ENCODE peak calls at places on chromosome 16, in five cellular contexts. I is vagina, S is heart left ventricle, O is ovary, Q is upper lobe of left lung. R is an unnamed sample.
A peak's percentile ranks its signal among the peaks of the same experiment; 100 is the strongest.

GRCh38 chr16:27365142-27366089 is 36.6 kb upstream of the IL21R start:
- DNase-seq in O (no peak), S (no peak), Q (no peak), I (no peak), R (no peak)

GRCh38 chr16:79001156-79001997 is 599.2 kb downstream of the MAF start:
- DNase-seq in O (no peak), I (no peak), Q (no peak), S (no peak), R (no peak)

GRCh38 chr16:67026570-67026969 is 2.4 kb upstream of the CBFB start:
- DNase-seq in Q (peak; percentile 8), O (no peak), I (no peak), S (no peak), R (no peak)

GRCh38 chr16:528111-529011 is 849 bp downstream of the CAPN15 start:
- DNase-seq in Q (peak; percentile 63), S (no peak), I (no peak), O (peak; percentile 50), R (peak; percentile 79)

GRCh38 chr16:84295203-84295850 is 649 bp downstream of the WFDC1 start:
- DNase-seq in S (no peak), Q (no peak), I (no peak), O (no peak), R (no peak)

GRCh38 chr16:15521758-15522509 is 87.5 kb downstream of the BMERB1 start:
- DNase-seq in Q (no peak), S (no peak), I (no peak), O (peak; percentile 46), R (peak; percentile 96)

GRCh38 chr16:84905965-84906460 is 86.2 kb downstream of the CRISPLD2 start:
- DNase-seq in O (no peak), S (no peak), Q (no peak), I (no peak), R (no peak)

GRCh38 chr16:10266809-10267208 is 84.6 kb upstream of the GRIN2A start:
- DNase-seq in O (no peak), S (no peak), Q (no peak), I (no peak), R (no peak)

GRCh38 chr16:853306-853705 is 52.8 kb upstream of the GNG13 start:
- DNase-seq in S (peak; percentile 34), Q (no peak), O (no peak), I (no peak), R (no peak)

GRCh38 chr16:84967828-84968227 is 43.5 kb downstream of the ZDHHC7 start:
- DNase-seq in I (no peak), O (no peak), S (no peak), Q (no peak), R (no peak)

GRCh38 chr16:66886914-66887313 is 6.6 kb downstream of the PDP2 start:
- DNase-seq in I (no peak), S (no peak), O (no peak), Q (no peak), R (no peak)

GRCh38 chr16:92431-93339 is 14.7 kb downstream of the MPG start:
- DNase-seq in Q (no peak), S (no peak), I (no peak), O (no peak), R (no peak)

GRCh38 chr16:64094992-64095579 is 1026.8 kb downstream of the CDH11 start:
- DNase-seq in Q (no peak), S (no peak), I (no peak), O (no peak), R (no peak)

GRCh38 chr16:9844361-9844760 is 337.9 kb downstream of the GRIN2A start:
- DNase-seq in S (no peak), Q (no peak), O (no peak), I (no peak), R (no peak)

GRCh38 chr16:77624085-77624484 is 98.2 kb upstream of the NUDT7 start:
- DNase-seq in Q (no peak), S (no peak), O (no peak), I (no peak), R (no peak)
- TF ChIP-seq POLR2A in Q (no peak), S (no peak), O (no peak), I (no peak), R (no peak)

DNA sequence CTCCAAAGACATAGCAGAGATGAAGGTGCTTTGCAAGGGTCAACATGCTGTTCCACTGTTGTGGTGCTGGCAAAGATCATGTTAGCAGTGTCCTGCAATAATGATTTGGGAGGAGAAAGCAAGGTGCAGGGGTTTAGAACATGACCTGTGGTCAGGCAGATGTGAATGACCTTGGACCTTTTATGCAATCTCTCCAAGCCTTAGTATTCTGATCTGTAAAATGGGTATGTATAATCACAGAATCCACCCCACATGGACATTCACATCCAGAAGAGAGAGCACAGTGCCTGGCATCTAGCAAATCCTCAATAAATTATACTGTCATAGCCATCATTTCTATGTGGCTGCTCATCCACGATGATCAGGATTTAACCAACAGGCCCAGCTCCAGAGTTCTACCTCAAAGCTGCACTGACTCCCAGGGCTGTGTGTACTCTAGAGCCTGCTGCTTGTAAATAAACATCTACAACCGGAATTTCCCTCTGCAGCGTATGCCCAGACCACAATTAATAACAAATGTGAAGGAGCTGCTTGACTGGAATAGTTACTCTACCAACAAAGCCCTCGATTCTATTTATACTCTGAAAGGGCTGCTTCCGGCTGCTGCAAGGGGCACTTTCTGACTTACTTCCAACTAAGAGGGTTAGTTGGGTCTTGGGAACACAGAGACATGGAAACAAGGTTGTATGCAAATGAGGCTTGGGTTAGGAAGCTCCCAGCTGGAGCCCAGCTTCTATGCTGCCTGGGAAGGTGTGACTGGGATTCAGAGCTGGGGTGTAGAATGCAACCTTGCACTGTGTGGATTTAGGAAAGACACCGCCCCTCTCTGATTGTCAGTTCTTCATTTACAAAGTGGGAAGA is 265.3 kb downstream of the XYLT1 start:
- DNase-seq in I (no peak), O (no peak), Q (no peak), S (no peak), R (no peak)
- TF ChIP-seq POLR2A in I (no peak), O (no peak), Q (no peak), S (no peak), R (no peak)

DNA sequence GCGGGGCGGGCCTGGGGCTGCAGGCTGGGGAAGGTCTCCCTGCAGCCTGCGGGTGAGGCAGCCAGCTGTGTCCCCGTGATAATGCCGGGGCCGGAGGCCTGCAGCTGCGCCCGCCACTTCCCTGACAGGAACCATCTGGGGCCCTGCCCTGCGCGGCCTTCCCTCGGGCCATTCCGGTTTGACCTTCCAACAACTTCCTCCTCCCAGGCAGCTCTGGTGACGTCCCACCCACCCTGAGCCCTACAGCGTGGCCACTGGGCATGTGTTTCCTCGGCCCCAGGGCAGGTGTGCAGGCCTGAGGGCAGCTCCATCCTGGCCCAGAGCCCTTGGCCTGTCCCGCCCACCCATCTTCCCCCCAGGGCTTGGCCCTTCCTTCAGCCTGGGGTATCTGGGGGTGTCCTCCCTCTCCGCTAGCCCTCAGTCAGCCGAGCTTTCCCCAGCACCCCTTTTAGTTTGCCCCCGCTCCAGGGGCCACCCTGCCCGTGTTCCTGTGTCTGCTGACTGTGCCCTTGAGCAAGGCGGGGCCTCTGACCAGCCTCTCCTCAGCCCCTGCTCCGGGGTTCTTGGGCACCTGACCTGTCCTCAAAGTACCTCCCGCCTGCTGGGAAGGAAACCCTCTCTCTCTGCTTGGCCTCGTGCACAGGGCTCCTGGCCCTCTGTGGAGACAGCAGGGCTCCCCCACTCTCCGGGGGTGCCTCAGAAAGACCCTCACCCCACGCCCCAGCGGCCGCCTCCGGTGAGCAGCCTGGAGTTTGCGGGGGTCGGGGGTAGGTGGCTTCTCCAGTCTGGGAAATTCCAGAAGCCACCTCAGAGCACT is at the start of gene CBFA2T3:
- DNase-seq in S (peak; percentile 91), O (peak; percentile 35), I (no peak), Q (peak; percentile 88), R (peak; percentile 85)
- TF ChIP-seq POLR2A in S (peak; percentile 20), O (no peak), I (no peak), Q (no peak), R (peak; percentile 55)

GRCh38 chr16:46688657-46689491 is at the start of gene VPS35:
- DNase-seq in Q (peak; percentile 99), S (peak; percentile 100), I (peak; percentile 100), O (peak; percentile 99), R (peak; percentile 99)
- TF ChIP-seq POLR2A in Q (no peak), S (peak; percentile 83), I (no peak), O (no peak), R (peak; percentile 6)

GRCh38 chr16:57999971-58000705 is at the start of gene ZNF319:
- DNase-seq in O (peak; percentile 28), Q (no peak), S (no peak), I (no peak), R (no peak)
- TF ChIP-seq POLR2A in O (peak; percentile 22), Q (no peak), S (peak; percentile 36), I (no peak), R (no peak)

R was measured in erythroblast.